ENCODE peak calls at places on chromosome 15, in eight cellular contexts. Y is T1000, R is aorta, L is Kasumi-1, M is tibial nerve, G is NCI-H345, O is memory B cell, E is cardiac fibroblast. V is an unnamed sample.

GRCh38 chr15:39680868-39681267 is 100.0 kb downstream of the THBS1 start:
- DNase-seq in Y (no peak), R (no peak), L (no peak), M (no peak), G (no peak), O (no peak), E (peak; percentile 18), V (peak; percentile 93)

GRCh38 chr15:40776537-40777141 is 6.9 kb downstream of the C15orf62 start:
- DNase-seq in Y (no peak), R (peak; percentile 70), L (no peak), M (peak; percentile 14), G (no peak), O (no peak), E (peak; percentile 50), V (peak; percentile 64)

GRCh38 chr15:32936283-32936918 is 218.6 kb downstream of the GREM1 start:
- DNase-seq in Y (no peak), R (no peak), L (peak; percentile 31), M (no peak), G (no peak), O (no peak), E (peak; percentile 89), V (peak; percentile 69)

GRCh38 chr15:41647269-41647668 is 12.9 kb upstream of the MGA start:
- DNase-seq in Y (no peak), R (no peak), L (peak; percentile 11), M (no peak), G (no peak), O (no peak), E (no peak), V (no peak)

GRCh38 chr15:90162956-90163355 is 38.2 kb upstream of the SEMA4B start:
- DNase-seq in Y (no peak), R (no peak), L (no peak), M (no peak), G (no peak), O (no peak), E (no peak), V (no peak)

GRCh38 chr15:70189826-70190225 is 92.1 kb upstream of the TLE3 start:
- DNase-seq in Y (no peak), R (no peak), L (no peak), M (no peak), G (no peak), O (no peak), E (no peak), V (no peak)

GRCh38 chr15:55742498-55742926 is 440 bp downstream of the PRTG start:
- DNase-seq in Y (peak; percentile 59), R (peak; percentile 56), L (peak; percentile 14), M (no peak), G (peak; percentile 32), O (no peak), E (peak; percentile 33), V (peak; percentile 36)

GRCh38 chr15:69099976-69100375 is 60.5 kb upstream of the GLCE start:
- DNase-seq in Y (no peak), R (no peak), L (no peak), M (no peak), G (no peak), O (no peak), E (no peak), V (no peak)

GRCh38 chr15:90957791-90958190 is 3.1 kb downstream of the RCCD1 start:
- DNase-seq in Y (no peak), R (no peak), L (no peak), M (no peak), G (no peak), O (no peak), E (no peak), V (no peak)

GRCh38 chr15:61923173-61923572 is 137.1 kb downstream of the VPS13C start:
- DNase-seq in Y (no peak), R (no peak), L (no peak), M (no peak), G (no peak), O (no peak), E (no peak), V (no peak)

GRCh38 chr15:62428851-62429250 is 263.8 kb upstream of the C2CD4B start:
- DNase-seq in Y (no peak), R (no peak), L (no peak), M (no peak), G (no peak), O (no peak), E (no peak), V (peak; percentile 50)

GRCh38 chr15:71496336-71496955 is 313.9 kb upstream of the NR2E3 start:
- DNase-seq in Y (no peak), R (no peak), L (no peak), M (no peak), G (no peak), O (no peak), E (peak; percentile 80), V (peak; percentile 53)

GRCh38 chr15:79322306-79322705 is 11.4 kb downstream of the TMED3 start:
- DNase-seq in Y (no peak), R (no peak), L (no peak), M (no peak), G (no peak), O (no peak), E (no peak), V (no peak)

GRCh38 chr15:49315543-49315942 is 107.5 kb upstream of the FGF7 start:
- DNase-seq in Y (no peak), R (no peak), L (no peak), M (no peak), G (no peak), O (no peak), E (no peak), V (peak; percentile 27)

GRCh38 chr15:60370804-60371700 is 26.7 kb downstream of the ANXA2 start:
- DNase-seq in Y (peak; percentile 83), R (peak; percentile 90), L (no peak), M (peak; percentile 73), G (no peak), O (no peak), E (peak; percentile 99), V (peak; percentile 100)

GRCh38 chr15:63052961-63053698 is 10.6 kb downstream of the TPM1 start:
- DNase-seq in Y (no peak), R (peak; percentile 64), L (no peak), M (peak; percentile 58), G (no peak), O (no peak), E (peak; percentile 75), V (peak; percentile 89)

GRCh38 chr15:91100561-91101355 is 701 bp downstream of the SV2B start:
- DNase-seq in Y (no peak), R (no peak), L (peak; percentile 26), M (no peak), G (peak; percentile 25), O (no peak), E (peak; percentile 27), V (peak; percentile 11)

GRCh38 chr15:35282965-35283496 is 197.9 kb upstream of the NANOGP8 start:
- DNase-seq in Y (no peak), R (no peak), L (no peak), M (no peak), G (no peak), O (no peak), E (no peak), V (no peak)

GRCh38 chr15:75578206-75578947 is 738 bp downstream of the PTPN9 start:
- DNase-seq in Y (no peak), R (peak; percentile 52), L (no peak), M (no peak), G (peak; percentile 16), O (peak; percentile 21), E (no peak), V (peak; percentile 36)

GRCh38 chr15:29687939-29688884 is 134.1 kb downstream of the TJP1 start:
- DNase-seq in Y (no peak), R (no peak), L (no peak), M (no peak), G (no peak), O (no peak), E (no peak), V (no peak)

GRCh38 chr15:40106203-40107161 is 2.2 kb downstream of the BMF start:
- DNase-seq in Y (no peak), R (peak; percentile 81), L (peak; percentile 28), M (peak; percentile 60), G (peak; percentile 27), O (peak; percentile 58), E (peak; percentile 59), V (no peak)

GRCh38 chr15:99326235-99326634 is 75.0 kb downstream of the LRRC28 start:
- DNase-seq in Y (no peak), R (no peak), L (no peak), M (no peak), G (no peak), O (no peak), E (no peak), V (no peak)

GRCh38 chr15:25375557-25375956 is 63.3 kb downstream of the UBE3A start:
- DNase-seq in Y (no peak), R (no peak), L (no peak), M (no peak), G (no peak), O (no peak), E (no peak), V (no peak)

GRCh38 chr15:58273104-58273503 is 134.9 kb downstream of the AQP9 start:
- DNase-seq in Y (no peak), R (no peak), L (no peak), M (no peak), G (no peak), O (no peak), E (no peak), V (no peak)

GRCh38 chr15:31250033-31250432 is 76.6 kb upstream of the KLF13 start:
- DNase-seq in Y (no peak), R (no peak), L (no peak), M (no peak), G (no peak), O (no peak), E (no peak), V (no peak)

GRCh38 chr15:57692709-57693108 is 13.8 kb upstream of the POLR2M start:
- DNase-seq in Y (no peak), R (no peak), L (no peak), M (no peak), G (no peak), O (no peak), E (peak; percentile 81), V (peak; percentile 77)

GRCh38 chr15:31326729-31327673 is at the start of gene KLF13:
- DNase-seq in Y (no peak), R (peak; percentile 83), L (no peak), M (peak; percentile 45), G (peak; percentile 76), O (no peak), E (peak; percentile 61), V (no peak)

GRCh38 chr15:87752250-87752951 is 504.1 kb downstream of the NTRK3 start:
- DNase-seq in Y (peak; percentile 43), R (no peak), L (no peak), M (no peak), G (peak; percentile 31), O (no peak), E (peak; percentile 95), V (peak; percentile 93)

GRCh38 chr15:71542836-71543235 is 267.5 kb upstream of the NR2E3 start:
- DNase-seq in Y (no peak), R (no peak), L (no peak), M (no peak), G (no peak), O (no peak), E (peak; percentile 18), V (no peak)

GRCh38 chr15:56365075-56365711 is at the start of gene TEX9:
- DNase-seq in Y (peak; percentile 71), R (peak; percentile 93), L (peak; percentile 82), M (peak; percentile 68), G (peak; percentile 85), O (peak; percentile 74), E (peak; percentile 88), V (peak; percentile 85)

GRCh38 chr15:77815015-77815414 is 182.3 kb upstream of the LINGO1 start:
- DNase-seq in Y (no peak), R (no peak), L (no peak), M (no peak), G (no peak), O (no peak), E (no peak), V (no peak)

GRCh38 chr15:67531379-67532059 is 10.6 kb downstream of the C15orf61 start:
- DNase-seq in Y (peak; percentile 27), R (no peak), L (no peak), M (no peak), G (no peak), O (no peak), E (peak; percentile 85), V (peak; percentile 89)

GRCh38 chr15:99017322-99017701 is 9.7 kb upstream of the PGPEP1L start:
- DNase-seq in Y (no peak), R (no peak), L (no peak), M (no peak), G (no peak), O (no peak), E (no peak), V (no peak)

GRCh38 chr15:73330206-73331051 is 38.3 kb downstream of the HCN4 start:
- DNase-seq in Y (no peak), R (no peak), L (no peak), M (no peak), G (no peak), O (no peak), E (no peak), V (no peak)

V was measured in EH.